ENCODE peak calls at places on chromosomes 3 and 15, in eight cellular contexts. One of them, this sample, is unnamed. For H3K4me1, the result is how much of the 10 kb centered on the place peaks cover.

GRCh38 chr3:68467465-68467864 is 464.9 kb downstream of the TAFA4 start:
- DNase-seq in IMR-90: no peak
- DNase-seq in A549: no peak
- DNase-seq in PC-3: peak
- DNase-seq in lung: no peak
- DNase-seq in right atrium auricular region: no peak
- DNase-seq in Peyer's patch: no peak
- DNase-seq in pancreas: no peak
- DNase-seq in this sample: no peak

GRCh38 chr15:36579792-36580431 is 486 bp downstream of the CDIN1 start:
- DNase-seq in IMR-90: no peak
- DNase-seq in A549: no peak
- DNase-seq in PC-3: peak
- DNase-seq in lung: no peak
- DNase-seq in right atrium auricular region: no peak
- DNase-seq in Peyer's patch: peak
- DNase-seq in pancreas: peak
- DNase-seq in this sample: no peak

GRCh38 chr15:87045741-87046140 is 966.1 kb downstream of the AGBL1 start:
- DNase-seq in IMR-90: no peak
- DNase-seq in A549: no peak
- DNase-seq in PC-3: peak
- DNase-seq in lung: no peak
- DNase-seq in right atrium auricular region: no peak
- DNase-seq in Peyer's patch: no peak
- DNase-seq in pancreas: no peak
- DNase-seq in this sample: no peak

GRCh38 chr3:197454014-197454413 is 101.8 kb downstream of the BDH1 start:
- DNase-seq in IMR-90: no peak
- DNase-seq in A549: no peak
- DNase-seq in PC-3: peak
- DNase-seq in lung: no peak
- DNase-seq in right atrium auricular region: no peak
- DNase-seq in Peyer's patch: no peak
- DNase-seq in pancreas: peak
- DNase-seq in this sample: no peak

GRCh38 chr3:122295286-122295685 is 29.8 kb upstream of the CSTA start:
- DNase-seq in IMR-90: no peak
- DNase-seq in A549: no peak
- DNase-seq in PC-3: peak
- DNase-seq in lung: no peak
- DNase-seq in right atrium auricular region: no peak
- DNase-seq in Peyer's patch: no peak
- DNase-seq in pancreas: no peak
- DNase-seq in this sample: no peak

GRCh38 chr3:141321109-141321497 is 47.2 kb upstream of the ZBTB38 start:
- DNase-seq in IMR-90: peak
- DNase-seq in A549: no peak
- DNase-seq in PC-3: peak
- DNase-seq in lung: no peak
- DNase-seq in right atrium auricular region: no peak
- DNase-seq in Peyer's patch: no peak
- DNase-seq in pancreas: no peak
- DNase-seq in this sample: no peak

GRCh38 chr15:41585140-41586047 is 26.4 kb downstream of the TYRO3 start:
- DNase-seq in IMR-90: peak
- DNase-seq in A549: peak
- DNase-seq in PC-3: peak
- DNase-seq in lung: peak
- DNase-seq in right atrium auricular region: peak
- DNase-seq in Peyer's patch: peak
- DNase-seq in pancreas: peak
- DNase-seq in this sample: peak

GRCh38 chr15:43775411-43775965 is 1.3 kb downstream of the ELL3 start:
- DNase-seq in IMR-90: peak
- DNase-seq in A549: peak
- DNase-seq in PC-3: peak
- DNase-seq in lung: peak
- DNase-seq in right atrium auricular region: no peak
- DNase-seq in Peyer's patch: peak
- DNase-seq in pancreas: no peak
- DNase-seq in this sample: peak

GRCh38 chr15:51229907-51230328 is 108.5 kb downstream of the CYP19A1 start:
- DNase-seq in IMR-90: peak
- DNase-seq in A549: peak
- DNase-seq in PC-3: peak
- DNase-seq in lung: no peak
- DNase-seq in right atrium auricular region: no peak
- DNase-seq in Peyer's patch: no peak
- DNase-seq in pancreas: no peak
- DNase-seq in this sample: no peak

GRCh38 chr3:113165841-113166240 is 45.5 kb upstream of the BOC start:
- DNase-seq in IMR-90: no peak
- DNase-seq in A549: no peak
- DNase-seq in PC-3: no peak
- DNase-seq in lung: no peak
- DNase-seq in right atrium auricular region: no peak
- DNase-seq in Peyer's patch: no peak
- DNase-seq in pancreas: no peak
- DNase-seq in this sample: no peak

GRCh38 chr15:39198044-39198625 is 382.7 kb upstream of the THBS1 start:
- DNase-seq in IMR-90: no peak
- DNase-seq in A549: no peak
- DNase-seq in PC-3: peak
- DNase-seq in lung: no peak
- DNase-seq in right atrium auricular region: no peak
- DNase-seq in Peyer's patch: no peak
- DNase-seq in pancreas: no peak
- DNase-seq in this sample: no peak

GRCh38 chr3:168096210-168096795 is 579 bp upstream of the GOLIM4 start:
- DNase-seq in IMR-90: peak
- DNase-seq in A549: peak
- DNase-seq in PC-3: peak
- DNase-seq in lung: peak
- DNase-seq in right atrium auricular region: peak
- DNase-seq in Peyer's patch: peak
- DNase-seq in pancreas: peak
- DNase-seq in this sample: no peak

GRCh38 chr15:100788731-100789105 is 90.9 kb upstream of the ALDH1A3 start:
- DNase-seq in IMR-90: no peak
- DNase-seq in A549: no peak
- DNase-seq in PC-3: no peak
- DNase-seq in lung: no peak
- DNase-seq in right atrium auricular region: peak
- DNase-seq in Peyer's patch: peak
- DNase-seq in pancreas: no peak
- DNase-seq in this sample: no peak

GRCh38 chr3:149363053-149363452 is 14.4 kb downstream of the TM4SF1 start:
- DNase-seq in IMR-90: peak
- DNase-seq in A549: no peak
- DNase-seq in PC-3: peak
- DNase-seq in lung: no peak
- DNase-seq in right atrium auricular region: no peak
- DNase-seq in Peyer's patch: no peak
- DNase-seq in pancreas: no peak
- DNase-seq in this sample: no peak

GRCh38 chr15:78949461-78949860 is 4.6 kb upstream of the CTSH start:
- DNase-seq in IMR-90: no peak
- DNase-seq in A549: no peak
- DNase-seq in PC-3: peak
- DNase-seq in lung: no peak
- DNase-seq in right atrium auricular region: no peak
- DNase-seq in Peyer's patch: no peak
- DNase-seq in pancreas: no peak
- DNase-seq in this sample: no peak

GRCh38 chr3:75260-75659 is 121.3 kb upstream of the CHL1 start:
- DNase-seq in IMR-90: no peak
- DNase-seq in A549: no peak
- DNase-seq in PC-3: no peak
- DNase-seq in lung: no peak
- DNase-seq in right atrium auricular region: no peak
- DNase-seq in Peyer's patch: no peak
- DNase-seq in pancreas: no peak
- DNase-seq in this sample: no peak

GRCh38 chr3:15305366-15305844 is 27.0 kb downstream of the SH3BP5 start:
- DNase-seq in IMR-90: peak
- DNase-seq in A549: peak
- DNase-seq in PC-3: peak
- DNase-seq in lung: no peak
- DNase-seq in right atrium auricular region: no peak
- DNase-seq in Peyer's patch: peak
- DNase-seq in pancreas: no peak
- DNase-seq in this sample: no peak

GRCh38 chr3:107063351-107063750 is 313.9 kb upstream of the CCDC54 start:
- DNase-seq in IMR-90: peak
- DNase-seq in A549: no peak
- DNase-seq in PC-3: peak
- DNase-seq in lung: no peak
- DNase-seq in right atrium auricular region: no peak
- DNase-seq in Peyer's patch: no peak
- DNase-seq in pancreas: no peak
- DNase-seq in this sample: no peak

GRCh38 chr15:32774022-32774421 is 56.2 kb downstream of the GREM1 start:
- DNase-seq in IMR-90: peak
- DNase-seq in A549: peak
- DNase-seq in PC-3: peak
- DNase-seq in lung: no peak
- DNase-seq in right atrium auricular region: no peak
- DNase-seq in Peyer's patch: no peak
- DNase-seq in pancreas: no peak
- DNase-seq in this sample: no peak

GRCh38 chr3:117589454-117589853 is 879.9 kb downstream of the TUSC7 start:
- DNase-seq in IMR-90: no peak
- DNase-seq in A549: no peak
- DNase-seq in PC-3: no peak
- DNase-seq in lung: no peak
- DNase-seq in right atrium auricular region: no peak
- DNase-seq in Peyer's patch: no peak
- DNase-seq in pancreas: no peak
- DNase-seq in this sample: no peak

GRCh38 chr3:12895391-12896205 is 54.2 kb upstream of the RPL32 start:
- DNase-seq in IMR-90: peak
- DNase-seq in A549: no peak
- DNase-seq in PC-3: no peak
- DNase-seq in lung: no peak
- DNase-seq in right atrium auricular region: no peak
- DNase-seq in Peyer's patch: no peak
- DNase-seq in pancreas: no peak
- DNase-seq in this sample: no peak

DNA sequence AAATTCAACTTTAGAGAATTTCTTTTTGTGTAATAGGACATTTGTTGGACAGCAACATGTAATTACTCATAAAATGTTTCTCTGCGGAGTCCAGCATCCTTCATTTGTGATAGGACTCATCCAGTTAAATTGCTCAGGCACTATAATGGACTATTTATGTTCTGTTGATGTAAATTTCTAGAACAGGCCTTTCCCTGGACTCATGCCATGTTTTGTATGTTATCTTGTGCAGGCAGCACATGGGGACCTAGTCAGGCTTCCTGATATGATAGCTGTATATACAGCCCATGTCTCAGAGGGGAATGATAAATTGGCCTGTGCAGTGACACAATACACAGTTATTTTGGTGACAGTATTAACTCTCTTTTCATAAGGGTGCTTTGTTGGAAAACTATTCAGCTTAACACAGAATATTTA is 51.5 kb downstream of the MBNL1 start:
- DNase-seq in IMR-90: peak
- DNase-seq in A549: no peak
- DNase-seq in PC-3: peak
- DNase-seq in lung: no peak
- DNase-seq in right atrium auricular region: no peak
- DNase-seq in Peyer's patch: no peak
- DNase-seq in pancreas: no peak
- DNase-seq in this sample: no peak
- H3K4me1 ChIP-seq in IMR-90: under half
- H3K4me1 ChIP-seq in A549: half or more
- H3K4me1 ChIP-seq in PC-3: under half
- H3K4me1 ChIP-seq in lung: under half
- H3K4me1 ChIP-seq in right atrium auricular region: under half
- H3K4me1 ChIP-seq in Peyer's patch: under half
- H3K4me1 ChIP-seq in pancreas: under half
- H3K4me1 ChIP-seq in this sample: under half

DNA sequence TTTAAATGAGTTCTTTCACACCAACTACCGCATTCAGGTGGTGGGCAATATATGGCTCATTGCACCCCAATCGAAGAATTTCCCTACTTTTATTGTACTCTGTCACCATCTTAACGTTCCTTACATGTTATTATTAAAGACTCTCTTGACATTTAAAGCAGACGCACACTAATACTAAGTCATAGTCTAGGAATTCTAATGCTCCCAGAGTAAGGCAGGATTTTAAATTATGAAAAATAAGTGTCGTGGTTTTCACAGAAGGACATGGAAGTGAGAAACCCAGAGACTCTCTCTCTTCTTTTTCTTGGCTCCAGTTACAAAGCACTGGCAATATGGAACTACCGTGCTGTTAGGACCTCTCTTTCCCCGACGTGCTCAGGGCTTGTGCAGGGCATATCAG is 591.0 kb downstream of the FOXP1 start:
- DNase-seq in IMR-90: peak
- DNase-seq in A549: no peak
- DNase-seq in PC-3: no peak
- DNase-seq in lung: no peak
- DNase-seq in right atrium auricular region: no peak
- DNase-seq in Peyer's patch: no peak
- DNase-seq in pancreas: no peak
- DNase-seq in this sample: no peak
- H3K27ac ChIP-seq in IMR-90: peak
- H3K27ac ChIP-seq in A549: no peak
- H3K27ac ChIP-seq in PC-3: no peak
- H3K27ac ChIP-seq in lung: no peak
- H3K27ac ChIP-seq in right atrium auricular region: no peak
- H3K27ac ChIP-seq in Peyer's patch: no peak
- H3K27ac ChIP-seq in pancreas: no peak
- H3K27ac ChIP-seq in this sample: no peak

DNA sequence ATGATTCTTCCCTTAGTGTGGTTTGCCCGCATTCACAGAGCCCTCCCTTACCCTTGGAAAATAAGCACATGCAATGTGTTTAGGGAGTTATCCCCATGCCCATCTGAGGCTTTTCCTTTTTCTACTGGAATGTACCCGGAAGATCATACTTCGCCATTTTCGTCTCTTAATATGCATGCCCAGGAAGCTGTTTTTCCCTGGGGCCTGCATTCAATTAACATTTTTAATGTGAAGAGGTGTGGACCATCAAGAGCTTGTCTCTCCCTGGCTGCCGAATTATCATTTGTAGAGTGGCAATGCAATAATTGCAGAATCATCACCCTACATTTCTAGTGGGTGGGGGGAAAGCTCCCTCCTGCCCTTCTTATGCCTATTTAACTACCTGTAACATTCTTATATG is 976.3 kb downstream of the DIPK2A start:
- DNase-seq in IMR-90: no peak
- DNase-seq in A549: no peak
- DNase-seq in PC-3: no peak
- DNase-seq in lung: no peak
- DNase-seq in right atrium auricular region: no peak
- DNase-seq in Peyer's patch: no peak
- DNase-seq in pancreas: no peak
- DNase-seq in this sample: no peak
- TF ChIP-seq CTCF in IMR-90: no peak
- TF ChIP-seq CTCF in A549: no peak
- TF ChIP-seq CTCF in PC-3: no peak
- TF ChIP-seq CTCF in lung: no peak
- TF ChIP-seq CTCF in right atrium auricular region: no peak
- TF ChIP-seq CTCF in Peyer's patch: no peak
- TF ChIP-seq CTCF in pancreas: no peak
- TF ChIP-seq CTCF in this sample: no peak

GRCh38 chr15:67834593-67835348 is 5.1 kb downstream of the RNU6-1 start:
- DNase-seq in IMR-90: no peak
- DNase-seq in A549: no peak
- DNase-seq in PC-3: no peak
- DNase-seq in lung: no peak
- DNase-seq in right atrium auricular region: no peak
- DNase-seq in Peyer's patch: peak
- DNase-seq in pancreas: no peak
- DNase-seq in this sample: no peak
- H3K4me1 ChIP-seq in IMR-90: under half
- H3K4me1 ChIP-seq in A549: under half
- H3K4me1 ChIP-seq in PC-3: under half
- H3K4me1 ChIP-seq in lung: under half
- H3K4me1 ChIP-seq in right atrium auricular region: under half
- H3K4me1 ChIP-seq in Peyer's patch: under half
- H3K4me1 ChIP-seq in pancreas: under half
- H3K4me1 ChIP-seq in this sample: under half